ENCODE peak calls at places on chromosomes 2 and 18, in four cellular contexts. E, T, W and Z are unnamed samples.

GRCh38 chr2:6254446-6254845 is 562.3 kb downstream of the SOX11 start:
- DNase-seq in E (no peak), T (no peak), W (no peak), Z (no peak)

GRCh38 chr2:216492951-216493685 is 5.5 kb upstream of the RPL37A start:
- DNase-seq in E (no peak), T (peak), W (peak), Z (peak)

GRCh38 chr18:26547302-26548143 is 830 bp downstream of the KCTD1 start:
- DNase-seq in E (peak), T (peak), W (peak), Z (peak)

GRCh38 chr2:167293172-167293781 is 405.0 kb downstream of the XIRP2 start:
- DNase-seq in E (peak), T (peak), W (peak), Z (peak)

GRCh38 chr2:66701251-66701650 is 266.3 kb downstream of the MEIS1 start:
- DNase-seq in E (no peak), T (no peak), W (no peak), Z (no peak)

GRCh38 chr2:10035633-10036032 is 7.7 kb upstream of the KLF11 start:
- DNase-seq in E (no peak), T (no peak), W (no peak), Z (no peak)

GRCh38 chr18:29157057-29157780 is 980.3 kb upstream of the CDH2 start:
- DNase-seq in E (no peak), T (no peak), W (peak), Z (no peak)

GRCh38 chr18:38427234-38427633 is 861.6 kb upstream of the CELF4 start:
- DNase-seq in E (no peak), T (no peak), W (no peak), Z (no peak)

GRCh38 chr2:239532859-239533258 is 132.0 kb upstream of the HDAC4 start:
- DNase-seq in E (no peak), T (no peak), W (no peak), Z (no peak)

GRCh38 chr2:69563021-69563420 is 80.5 kb downstream of the AAK1 start:
- DNase-seq in E (no peak), T (no peak), W (no peak), Z (no peak)

DNA sequence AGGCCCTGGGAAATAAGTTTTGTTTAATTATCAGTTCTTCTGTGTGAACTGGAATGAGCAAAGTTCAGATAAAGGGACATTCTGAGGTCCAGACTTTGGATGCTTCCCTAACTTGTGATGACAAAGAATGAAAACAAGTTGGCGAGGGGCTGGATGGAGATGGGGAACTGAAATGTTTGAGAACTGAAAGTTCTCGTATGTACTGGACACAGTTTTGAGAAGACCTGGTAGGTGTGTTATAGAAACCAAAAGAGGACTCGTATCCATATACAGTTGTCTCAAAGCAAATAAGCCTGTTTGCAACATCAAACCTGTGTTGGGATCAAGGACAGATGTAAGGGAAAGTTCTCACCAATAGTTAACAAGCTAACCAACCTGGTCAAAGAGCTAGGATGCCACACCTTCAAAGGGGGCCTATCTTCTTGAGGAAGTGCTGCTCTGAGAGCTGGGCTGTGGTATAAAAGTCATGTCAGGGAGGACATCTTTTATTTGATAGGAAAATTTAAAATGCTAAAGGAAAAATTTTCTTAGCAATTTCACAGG is at the start of gene UPP2:
- DNase-seq in E (no peak), T (no peak), W (no peak), Z (no peak)
- H3K4me3 ChIP-seq in E (no peak), T (no peak), W (no peak), Z (no peak)

DNA sequence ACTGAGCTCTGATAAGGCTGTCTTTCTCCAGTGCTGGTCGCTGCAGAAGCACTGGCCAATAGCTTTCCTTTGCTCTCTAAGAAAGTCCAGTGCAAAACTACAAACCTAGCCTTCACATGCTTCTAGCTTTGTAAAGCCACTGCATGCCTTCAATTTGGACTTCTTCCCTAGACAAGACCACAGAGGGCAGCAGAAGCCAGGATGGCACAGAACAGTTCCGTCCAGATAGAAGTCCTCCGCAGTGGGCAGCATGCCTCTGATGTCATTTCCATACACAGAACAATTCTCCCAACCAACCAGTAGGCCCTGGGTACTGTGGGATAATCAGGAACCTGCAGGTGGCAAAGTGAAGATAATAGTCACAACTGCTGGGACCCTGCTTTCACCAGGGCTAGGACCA is 3.3 kb downstream of the ST6GAL2 start:
- DNase-seq in E (no peak), T (no peak), W (no peak), Z (no peak)
- TF ChIP-seq CTCF in E (no peak), T (peak), W (no peak), Z (no peak)

GRCh38 chr18:5197461-5197860 is 404 bp upstream of the AKAIN1 start:
- DNase-seq in E (no peak), T (no peak), W (no peak), Z (no peak)

GRCh38 chr18:5195656-5196055 is 1.4 kb downstream of the AKAIN1 start:
- DNase-seq in E (no peak), T (no peak), W (no peak), Z (no peak)

GRCh38 chr18:5196253-5197031 is 615 bp downstream of the AKAIN1 start:
- DNase-seq in E (no peak), T (no peak), W (no peak), Z (no peak)

GRCh38 chr18:5197032-5197434 is at the start of gene AKAIN1:
- DNase-seq in E (peak), T (peak), W (peak), Z (peak)
- H3K4me3 ChIP-seq in E (no peak), T (no peak), W (no peak), Z (no peak)

DNA sequence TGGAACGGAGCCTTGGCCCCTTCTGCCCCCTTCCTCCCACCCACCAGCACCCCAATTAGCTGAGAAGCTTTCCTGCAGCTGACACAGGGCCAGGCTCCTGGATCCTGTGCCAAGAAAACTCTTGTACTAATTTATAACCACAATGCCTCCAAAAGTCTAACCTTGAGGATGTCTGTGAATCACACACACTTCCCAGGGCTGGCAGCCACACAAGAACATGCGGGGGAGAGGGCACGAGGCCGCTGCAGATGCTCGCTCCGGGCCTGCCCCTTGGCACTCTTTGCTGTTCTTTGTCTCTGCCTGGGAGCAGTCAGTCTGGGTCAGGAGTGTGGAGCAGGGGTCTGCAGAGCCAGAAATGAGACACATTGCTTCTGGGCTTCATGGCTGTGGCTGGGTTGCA is 62.7 kb upstream of the KIF5C start:
- DNase-seq in E (peak), T (peak), W (peak), Z (peak)
- TF ChIP-seq CTCF in E (no peak), T (no peak), W (no peak), Z (no peak)

DNA sequence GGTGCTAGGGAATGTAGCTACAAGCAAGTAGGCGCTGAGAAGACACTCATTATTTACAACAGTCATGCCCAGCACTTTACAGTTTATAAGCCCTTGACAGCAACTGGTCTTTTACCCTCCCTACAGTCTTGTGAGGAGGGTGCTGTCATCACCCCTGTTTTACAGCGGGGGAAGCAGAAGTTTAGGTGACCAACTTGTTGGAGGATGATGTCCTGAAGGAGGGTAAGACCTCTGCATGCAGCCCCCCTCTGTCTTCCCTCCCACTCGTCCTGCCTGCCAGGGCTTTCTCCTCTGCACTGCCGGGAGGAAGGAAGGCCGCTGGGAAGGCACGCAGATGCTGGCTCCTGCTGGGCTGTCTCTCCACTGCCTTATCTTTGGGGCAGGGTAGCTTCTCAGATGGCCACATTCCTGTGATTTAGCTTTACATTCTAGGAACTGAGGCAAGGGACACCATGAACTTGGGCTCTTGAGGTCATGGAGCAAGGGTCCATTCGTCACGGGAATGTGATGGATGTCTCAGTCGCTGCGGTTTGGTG is 972 bp downstream of the IL1R1 start:
- DNase-seq in E (peak), T (no peak), W (peak), Z (peak)
- H3K4me3 ChIP-seq in E (peak), T (peak), W (peak), Z (peak)

GRCh38 chr18:50051288-50051687 is 143.7 kb downstream of the MYO5B start:
- DNase-seq in E (no peak), T (no peak), W (no peak), Z (peak)
- TF ChIP-seq CTCF in E (no peak), T (no peak), W (no peak), Z (no peak)

DNA sequence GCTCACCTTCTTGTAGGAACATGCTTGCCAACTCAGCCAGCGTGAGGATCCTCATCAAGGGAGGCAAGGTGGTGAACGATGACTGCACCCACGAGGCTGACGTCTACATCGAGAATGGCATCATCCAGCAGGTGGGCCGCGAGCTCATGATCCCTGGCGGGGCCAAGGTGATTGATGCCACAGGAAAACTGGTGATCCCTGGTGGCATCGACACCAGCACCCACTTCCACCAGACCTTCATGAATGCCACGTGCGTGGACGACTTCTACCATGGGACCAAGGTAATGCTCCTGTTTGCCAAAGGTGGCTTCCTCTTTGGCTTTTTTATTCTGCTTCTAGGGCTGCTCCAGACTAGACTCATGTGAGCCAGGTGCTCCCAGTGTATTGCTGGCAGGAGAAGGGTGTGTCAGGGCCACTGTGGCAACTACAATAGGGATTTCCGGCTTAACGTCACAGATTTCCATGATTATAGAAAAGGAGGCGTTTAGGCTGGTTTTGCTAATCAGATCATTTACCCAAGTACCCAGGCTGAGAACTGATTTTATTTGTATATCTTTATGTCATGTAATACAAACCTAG is 50.6 kb downstream of the DPYSL5 start:
- DNase-seq in E (no peak), T (no peak), W (no peak), Z (no peak)
- H3K4me3 ChIP-seq in E (no peak), T (no peak), W (no peak), Z (no peak)

GRCh38 chr2:53268086-53268485 is 499.5 kb upstream of the CHAC2 start:
- DNase-seq in E (no peak), T (no peak), W (no peak), Z (no peak)
- TF ChIP-seq CTCF in E (no peak), T (no peak), W (no peak), Z (no peak)

GRCh38 chr2:43220229-43220981 is 6.0 kb downstream of the ZFP36L2 start:
- DNase-seq in E (no peak), T (peak), W (peak), Z (peak)

GRCh38 chr2:43223412-43224040 is 2.9 kb downstream of the ZFP36L2 start:
- DNase-seq in E (no peak), T (peak), W (peak), Z (no peak)

GRCh38 chr2:43222472-43223146 is 3.8 kb downstream of the ZFP36L2 start:
- DNase-seq in E (no peak), T (peak), W (peak), Z (peak)

GRCh38 chr2:43220982-43221659 is 5.3 kb downstream of the ZFP36L2 start:
- DNase-seq in E (peak), T (peak), W (peak), Z (peak)

DNA sequence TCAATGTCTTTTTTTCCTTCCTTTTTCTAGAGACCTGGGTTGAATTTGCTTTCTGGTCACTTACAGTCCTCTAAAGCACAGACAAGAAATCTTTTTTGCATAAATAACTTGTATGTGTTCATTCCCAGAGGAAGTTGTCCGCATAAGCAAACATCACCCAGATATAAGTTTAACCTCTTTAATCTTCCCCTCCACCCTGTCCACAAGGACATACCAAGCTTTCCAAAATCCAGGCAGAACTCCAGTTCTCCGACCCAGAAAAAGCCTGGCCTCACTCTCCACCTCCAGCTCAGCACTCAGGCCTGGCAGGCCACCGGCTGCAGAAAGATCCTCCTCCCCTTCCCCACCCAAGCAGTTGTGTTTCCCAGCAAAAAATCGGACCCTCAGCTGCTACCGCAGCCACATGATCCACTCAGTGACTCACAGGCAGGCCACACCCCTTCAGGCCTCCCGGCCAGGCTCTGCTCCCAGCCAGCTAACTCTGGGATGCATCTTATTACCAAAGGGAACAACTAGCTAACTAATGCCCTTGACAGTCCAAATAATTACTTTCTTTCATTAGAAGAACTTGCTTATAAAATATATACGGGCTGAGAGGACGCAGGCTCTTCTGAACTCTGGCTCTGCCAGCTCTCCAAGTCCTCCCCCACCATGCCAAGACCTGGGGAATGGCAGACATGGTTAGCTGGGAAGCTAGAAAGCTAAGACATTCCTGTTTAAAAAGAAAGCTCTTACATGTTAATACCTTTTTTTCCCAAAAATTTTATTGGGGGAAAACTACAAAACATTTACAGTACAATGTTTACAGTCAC is 4.5 kb downstream of the ZFP36L2 start:
- DNase-seq in E (peak), T (peak), W (peak), Z (peak)
- H3K4me3 ChIP-seq in E (peak), T (peak), W (peak), Z (peak)

DNA sequence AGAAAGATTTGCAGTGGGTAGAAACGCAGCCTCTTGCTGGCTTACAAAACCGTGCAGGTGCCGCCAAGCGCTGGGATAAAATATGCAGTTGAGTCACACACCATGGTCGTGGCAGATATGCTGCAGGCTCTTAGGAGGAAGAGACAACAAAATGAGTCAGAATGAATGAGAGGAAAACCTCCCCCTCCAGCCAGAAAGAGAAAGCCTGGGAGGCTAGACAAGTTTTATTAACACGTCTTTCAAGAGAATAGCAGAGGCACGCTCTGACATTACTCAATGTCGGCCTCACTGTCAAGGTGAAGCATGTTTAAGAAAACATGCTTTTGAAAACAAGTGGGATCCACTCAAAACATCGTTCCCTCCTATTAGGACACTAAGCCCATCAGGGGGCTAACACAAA is 37.1 kb upstream of the ZCCHC2 start:
- DNase-seq in E (no peak), T (peak), W (peak), Z (peak)
- TF ChIP-seq CTCF in E (no peak), T (no peak), W (no peak), Z (no peak)